ENCODE peak calls at places on chromosomes 11 and 22, in five cellular contexts. B is nephron progenitor cell, O is lower lobe of right lung, Z is fibroblast of villous mesenchyme, V is endothelial cell of umbilical vein. K is an unnamed sample.

GRCh38 chr22:39215430-39216142 is 29.2 kb downstream of the PDGFB start:
- DNase-seq in V (no peak), Z (no peak), B (no peak), O (peak), K (no peak)

GRCh38 chr11:45805305-45806071 is 539 bp downstream of the SLC35C1 start:
- DNase-seq in O (peak), Z (peak), V (peak), B (peak), K (peak)

GRCh38 chr11:94144664-94145063 is 16.0 kb downstream of the PANX1 start:
- DNase-seq in Z (no peak), B (no peak), V (no peak), O (no peak), K (no peak)

GRCh38 chr11:119757378-119757777 is 28.4 kb upstream of the NECTIN1 start:
- DNase-seq in O (no peak), B (no peak), V (no peak), Z (no peak), K (no peak)

GRCh38 chr11:3353066-3353465 is 25.9 kb downstream of the ZNF195 start:
- DNase-seq in Z (no peak), B (no peak), V (no peak), O (no peak), K (no peak)

GRCh38 chr11:46275964-46276641 is 1.4 kb upstream of the CREB3L1 start:
- DNase-seq in B (no peak), V (no peak), O (peak), Z (peak), K (no peak)

GRCh38 chr22:41983516-41983915 is 14.3 kb downstream of the SEPTIN3 start:
- DNase-seq in Z (peak), V (no peak), B (no peak), O (no peak), K (no peak)

GRCh38 chr22:17580461-17581031 is 17.2 kb downstream of the SLC25A18 start:
- DNase-seq in Z (no peak), O (no peak), V (peak), B (no peak), K (no peak)

GRCh38 chr11:134854391-134854991 is 442.4 kb upstream of the B3GAT1 start:
- DNase-seq in V (no peak), B (no peak), Z (no peak), O (no peak), K (no peak)

GRCh38 chr11:118438314-118438931 is 2.1 kb downstream of the KMT2A start:
- DNase-seq in B (peak), V (peak), O (no peak), Z (peak), K (peak)

GRCh38 chr11:44602810-44603410 is 37.4 kb downstream of the CD82 start:
- DNase-seq in V (no peak), O (no peak), B (no peak), Z (no peak), K (no peak)

GRCh38 chr22:27318516-27318915 is 483.0 kb downstream of the MN1 start:
- DNase-seq in Z (peak), O (no peak), B (no peak), V (peak), K (no peak)

GRCh38 chr11:114208371-114208770 is 87.8 kb upstream of the NNMT start:
- DNase-seq in B (no peak), O (no peak), V (no peak), Z (no peak), K (no peak)

GRCh38 chr11:68673291-68673930 is 10.9 kb upstream of the GAL start:
- DNase-seq in O (no peak), B (no peak), V (no peak), Z (no peak), K (no peak)

GRCh38 chr11:64226507-64227051 is 505 bp downstream of the NUDT22 start:
- DNase-seq in Z (no peak), V (no peak), B (no peak), O (peak), K (peak)

GRCh38 chr11:118922745-118923627 is 2.7 kb downstream of the BCL9L start:
- DNase-seq in O (no peak), B (no peak), Z (no peak), V (no peak), K (no peak)

GRCh38 chr22:36332623-36333331 is 55.0 kb downstream of the MYH9 start:
- DNase-seq in B (peak), V (peak), Z (peak), O (peak), K (peak)

GRCh38 chr11:122984186-122985011 is 2.8 kb upstream of the BSX start:
- DNase-seq in V (no peak), O (no peak), Z (no peak), B (peak), K (peak)

GRCh38 chr22:30327864-30328345 is 1.2 kb upstream of the TBC1D10A start:
- DNase-seq in V (no peak), Z (peak), B (no peak), O (no peak), K (peak)

GRCh38 chr11:9264381-9265210 is 554 bp downstream of the DENND5A start:
- DNase-seq in O (peak), B (peak), Z (peak), V (peak), K (peak)

GRCh38 chr11:88338223-88338661 is 706 bp upstream of the CTSC start:
- DNase-seq in V (peak), B (peak), O (peak), Z (peak), K (peak)

GRCh38 chr11:113106507-113106906 is 145.3 kb downstream of the NCAM1 start:
- DNase-seq in O (no peak), Z (peak), V (no peak), B (no peak), K (no peak)

GRCh38 chr11:122177238-122177637 is 61.2 kb upstream of the BLID start:
- DNase-seq in Z (no peak), V (no peak), O (no peak), B (no peak), K (no peak)

GRCh38 chr11:122181893-122182292 is 65.9 kb upstream of the BLID start:
- DNase-seq in V (peak), O (no peak), Z (no peak), B (no peak), K (no peak)

GRCh38 chr11:10351768-10352641 is 47.1 kb downstream of the ADM start:
- DNase-seq in V (peak), Z (peak), O (no peak), B (no peak), K (peak)

GRCh38 chr22:47174671-47175111 is 412.2 kb downstream of the TBC1D22A start:
- DNase-seq in V (no peak), O (no peak), Z (no peak), B (no peak), K (no peak)

GRCh38 chr11:58576792-58577440 is 1.3 kb upstream of the LPXN start:
- DNase-seq in O (no peak), V (peak), Z (peak), B (no peak), K (no peak)

GRCh38 chr11:19493446-19493845 is 219.2 kb upstream of the NAV2 start:
- DNase-seq in V (no peak), B (no peak), O (no peak), Z (no peak), K (no peak)

GRCh38 chr11:66221726-66222236 is 46.7 kb upstream of the RAB1B start:
- DNase-seq in B (no peak), V (no peak), O (no peak), Z (peak), K (no peak)
- TF ChIP-seq CTCF in B (no peak), V (no peak), O (no peak), Z (no peak), K (no peak)

GRCh38 chr11:126062679-126063509 is at the start of gene CDON:
- DNase-seq in O (peak), Z (peak), B (peak), V (peak), K (peak)

GRCh38 chr11:126063510-126063858 is 818 bp upstream of the CDON start:
- DNase-seq in V (no peak), B (no peak), Z (no peak), O (no peak), K (no peak)

GRCh38 chr11:126060651-126061220 is 1.9 kb downstream of the CDON start:
- DNase-seq in Z (no peak), V (no peak), B (no peak), O (no peak), K (no peak)

GRCh38 chr11:126059238-126059761 is 3.4 kb downstream of the CDON start:
- DNase-seq in Z (no peak), B (peak), V (no peak), O (no peak), K (no peak)

DNA sequence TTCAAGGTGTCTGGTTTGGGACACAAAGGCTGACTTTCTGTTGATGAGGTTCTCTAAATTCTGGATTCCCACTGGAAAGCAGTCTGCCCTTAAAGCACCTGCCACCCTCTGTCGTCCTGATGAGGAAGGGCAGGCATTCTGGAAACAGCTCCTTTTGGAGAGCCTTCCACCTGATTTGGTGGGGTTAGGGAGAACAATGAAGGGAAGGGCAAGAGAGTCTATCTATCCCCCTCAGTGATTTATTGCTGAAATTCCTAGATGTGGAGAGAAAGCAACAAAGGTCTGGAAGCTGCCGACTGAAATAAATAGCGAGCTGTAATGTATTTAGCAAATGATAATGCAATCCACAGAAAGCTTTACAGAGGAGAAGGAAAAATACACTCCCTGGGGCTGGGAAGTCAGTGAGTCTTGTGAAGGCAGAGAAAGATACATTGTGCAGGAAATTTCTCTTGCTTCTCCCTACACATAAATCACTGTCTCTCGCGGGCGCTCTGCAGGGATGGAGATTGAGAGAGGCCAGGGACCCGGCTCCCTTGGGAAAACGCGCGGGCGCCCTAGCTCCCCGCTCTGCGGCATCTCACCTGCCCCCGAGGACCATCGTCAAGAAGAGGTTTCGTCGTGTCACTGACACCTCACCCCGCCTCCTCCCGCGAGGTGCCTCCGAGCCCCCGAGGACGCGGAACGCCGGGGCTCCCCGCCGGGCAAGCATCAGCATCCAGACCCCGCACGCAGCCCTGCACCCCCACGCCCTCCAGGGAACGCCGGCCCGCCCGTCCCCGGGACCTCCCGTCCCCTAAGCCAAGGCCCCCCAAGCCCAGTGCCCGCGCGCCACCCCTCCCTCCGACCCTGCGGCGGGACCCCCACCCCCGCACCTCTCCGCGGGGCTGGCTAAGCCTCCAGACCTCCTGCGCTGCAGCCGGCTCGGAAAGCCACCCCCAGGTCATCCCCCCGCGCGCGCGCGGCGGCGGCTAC is 673 bp downstream of the CDON start:
- DNase-seq in Z (peak), V (peak), B (peak), O (no peak), K (peak)
- TF ChIP-seq CTCF in Z (peak), V (peak), B (peak), O (peak), K (no peak)

DNA sequence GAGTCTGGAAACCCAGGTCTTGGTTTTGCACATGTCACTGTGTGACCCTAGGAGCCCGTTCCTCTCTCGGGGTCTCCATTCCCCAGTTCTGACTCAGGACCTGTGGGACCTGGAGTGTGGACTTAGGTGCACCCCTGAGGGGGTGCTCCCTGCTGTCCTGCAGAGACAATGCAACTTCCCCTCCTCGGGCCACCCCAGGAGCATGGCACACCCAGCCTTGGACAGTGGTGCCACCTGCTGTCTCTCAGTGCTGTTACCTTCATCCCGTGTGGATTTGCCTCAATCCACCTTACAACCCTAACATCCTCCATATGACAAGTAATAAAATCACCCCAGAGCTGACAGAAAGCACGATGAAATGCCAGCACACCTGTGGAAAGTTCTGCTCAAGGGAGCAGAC is 27.5 kb upstream of the CRYBB3 start:
- DNase-seq in O (no peak), V (peak), B (no peak), Z (no peak), K (peak)
- TF ChIP-seq CTCF in O (peak), V (peak), B (no peak), Z (no peak), K (peak)

GRCh38 chr11:92854952-92855351 is 114.5 kb upstream of the MTNR1B start:
- DNase-seq in B (no peak), Z (no peak), O (no peak), V (no peak), K (no peak)
- TF ChIP-seq CTCF in B (no peak), Z (no peak), O (no peak), V (no peak), K (no peak)